ENCODE peak calls at places on chromosomes 7 and 10, in six cellular contexts. V is activated naive CD4-positive, alpha-beta T cell treated with anti-CD3 and anti-CD28 coated beads, Interleukin-2, amount 10 ng/mL, durations not matched to agents 7 days and 5 days; H is T-helper 22 cell; Y is hypothalamus; E is T-helper 9 cell; X is CD8-positive, alpha-beta memory T cell. C is an unnamed sample.

GRCh38 chr10:133422821-133423771 is 1.3 kb downstream of the SPRN start:
- DNase-seq in V (no peak), H (no peak), Y (peak), E (no peak), X (no peak), C (no peak)

GRCh38 chr7:88915615-88916014 is 120.1 kb upstream of the TEX47 start:
- DNase-seq in V (no peak), H (no peak), Y (no peak), E (no peak), X (no peak), C (no peak)

GRCh38 chr10:87760195-87760905 is 57.7 kb downstream of the ATAD1 start:
- DNase-seq in V (no peak), H (no peak), Y (no peak), E (no peak), X (no peak), C (no peak)

GRCh38 chr7:801940-802364 is 30.3 kb upstream of the SUN1 start:
- DNase-seq in V (no peak), H (no peak), Y (peak), E (no peak), X (no peak), C (no peak)

GRCh38 chr7:143229054-143229790 is 7.4 kb downstream of the TAS2R40 start:
- DNase-seq in V (no peak), H (no peak), Y (no peak), E (no peak), X (no peak), C (no peak)

GRCh38 chr10:88992945-88993537 is 2.4 kb downstream of the FAS start:
- DNase-seq in V (no peak), H (no peak), Y (no peak), E (no peak), X (no peak), C (no peak)

GRCh38 chr7:130881091-130881798 is 147.2 kb upstream of the KLF14 start:
- DNase-seq in V (no peak), H (no peak), Y (no peak), E (no peak), X (no peak), C (no peak)

GRCh38 chr10:101270763-101271162 is 41.5 kb upstream of the LBX1 start:
- DNase-seq in V (no peak), H (no peak), Y (no peak), E (no peak), X (no peak), C (no peak)

GRCh38 chr10:70441161-70441876 is at the start of gene NODAL:
- DNase-seq in V (no peak), H (no peak), Y (no peak), E (no peak), X (no peak), C (no peak)

GRCh38 chr7:79282882-79283602 is 170.4 kb downstream of the MAGI2 start:
- DNase-seq in V (no peak), H (no peak), Y (no peak), E (no peak), X (no peak), C (no peak)

GRCh38 chr7:137081694-137082093 is 213.2 kb downstream of the CHRM2 start:
- DNase-seq in V (no peak), H (no peak), Y (no peak), E (no peak), X (no peak), C (no peak)